ENCODE peak calls at places on chromosomes 11 and 22, in eight cellular contexts. O, K, G, L, D, P, N and Y are unnamed samples.

GRCh38 chr11:46275964-46276641 is 1.4 kb upstream of the CREB3L1 start:
- DNase-seq in K (no peak), L (no peak), N (no peak), P (no peak), G (no peak), D (no peak), O (no peak), Y (peak)

GRCh38 chr11:63873381-63873780 is 34.5 kb downstream of the MARK2 start:
- DNase-seq in N (no peak), P (no peak), K (no peak), L (no peak), D (no peak), O (no peak), G (no peak), Y (no peak)

GRCh38 chr11:10076458-10077141 is 217.4 kb downstream of the SBF2 start:
- DNase-seq in D (no peak), P (no peak), O (peak), K (peak), G (peak), L (peak), N (peak), Y (peak)

GRCh38 chr11:7321708-7322448 is 70.2 kb downstream of the SYT9 start:
- DNase-seq in N (no peak), K (no peak), D (no peak), G (no peak), P (no peak), L (no peak), O (no peak), Y (no peak)

GRCh38 chr22:36365020-36365411 is 22.8 kb downstream of the MYH9 start:
- DNase-seq in L (no peak), K (peak), G (peak), N (peak), P (peak), D (peak), O (peak), Y (peak)

GRCh38 chr22:48700566-48701295 is 1126.9 kb downstream of the BRD1 start:
- DNase-seq in D (no peak), K (no peak), N (no peak), P (no peak), O (no peak), L (no peak), G (no peak), Y (no peak)

GRCh38 chr11:99973993-99974392 is 713.1 kb upstream of the ARHGAP42 start:
- DNase-seq in G (no peak), O (peak), D (no peak), N (no peak), L (no peak), K (no peak), P (no peak), Y (peak)

GRCh38 chr11:91625495-91625894 is 599.1 kb upstream of the FAT3 start:
- DNase-seq in G (no peak), K (peak), L (peak), P (no peak), N (no peak), O (no peak), D (no peak), Y (no peak)

GRCh38 chr22:37639070-37639760 is at the start of gene SH3BP1:
- DNase-seq in O (no peak), K (peak), L (peak), G (peak), P (no peak), D (peak), N (peak), Y (peak)

GRCh38 chr11:128208329-128209220 is 378.8 kb downstream of the ETS1 start:
- DNase-seq in K (peak), G (no peak), D (peak), O (peak), N (no peak), P (peak), L (no peak), Y (no peak)

GRCh38 chr22:48569476-48570233 is 1258.0 kb downstream of the BRD1 start:
- DNase-seq in K (no peak), N (no peak), D (no peak), O (no peak), L (no peak), G (no peak), P (no peak), Y (no peak)

GRCh38 chr11:106076421-106076922 is 675 bp downstream of the KBTBD3 start:
- DNase-seq in D (peak), L (no peak), P (peak), O (no peak), G (no peak), K (no peak), N (peak), Y (no peak)

GRCh38 chr11:70915158-70915795 is 337.1 kb downstream of the SHANK2 start:
- DNase-seq in D (no peak), O (no peak), N (no peak), K (no peak), L (no peak), G (no peak), P (no peak), Y (no peak)

GRCh38 chr11:77075425-77075905 is 8.7 kb downstream of the CAPN5 start:
- DNase-seq in K (no peak), L (no peak), N (no peak), P (no peak), G (no peak), O (no peak), D (no peak), Y (peak)

GRCh38 chr22:17258015-17258827 is 39.0 kb upstream of the ADA2 start:
- DNase-seq in D (peak), N (peak), O (no peak), P (peak), K (peak), L (no peak), G (peak), Y (peak)

GRCh38 chr22:42994917-42995562 is 19.9 kb downstream of the PACSIN2 start:
- DNase-seq in L (no peak), N (no peak), G (peak), K (peak), O (peak), P (peak), D (peak), Y (peak)

GRCh38 chr11:75063732-75064314 is 32.9 kb downstream of the OR2AT4 start:
- DNase-seq in N (no peak), G (no peak), O (no peak), K (peak), P (no peak), D (no peak), L (no peak), Y (no peak)

GRCh38 chr11:18330921-18331320 is 8.6 kb downstream of the GTF2H1 start:
- DNase-seq in L (no peak), P (no peak), N (no peak), G (no peak), O (no peak), D (no peak), K (no peak), Y (no peak)

GRCh38 chr11:44600739-44601416 is 35.4 kb downstream of the CD82 start:
- DNase-seq in K (peak), D (no peak), L (no peak), N (peak), G (no peak), O (no peak), P (no peak), Y (no peak)

GRCh38 chr22:50275181-50276055 is 5.2 kb upstream of the MAPK11 start:
- DNase-seq in L (no peak), N (no peak), D (no peak), P (no peak), K (no peak), G (no peak), O (no peak), Y (no peak)

GRCh38 chr22:49554741-49555140 is 272.9 kb downstream of the BRD1 start:
- DNase-seq in L (no peak), O (no peak), G (no peak), K (no peak), D (no peak), P (no peak), N (no peak), Y (no peak)

GRCh38 chr11:87125257-87125656 is 87.5 kb downstream of the TMEM135 start:
- DNase-seq in O (peak), N (no peak), D (no peak), G (no peak), K (no peak), P (no peak), L (no peak), Y (no peak)

GRCh38 chr22:32378703-32379272 is 21.1 kb downstream of the RFPL3 start:
- DNase-seq in N (peak), P (no peak), G (no peak), K (peak), O (peak), D (no peak), L (peak), Y (peak)

GRCh38 chr11:47912843-47913437 is 64.8 kb upstream of the NUP160 start:
- DNase-seq in O (peak), K (no peak), P (no peak), G (no peak), D (no peak), N (no peak), L (no peak), Y (no peak)

DNA sequence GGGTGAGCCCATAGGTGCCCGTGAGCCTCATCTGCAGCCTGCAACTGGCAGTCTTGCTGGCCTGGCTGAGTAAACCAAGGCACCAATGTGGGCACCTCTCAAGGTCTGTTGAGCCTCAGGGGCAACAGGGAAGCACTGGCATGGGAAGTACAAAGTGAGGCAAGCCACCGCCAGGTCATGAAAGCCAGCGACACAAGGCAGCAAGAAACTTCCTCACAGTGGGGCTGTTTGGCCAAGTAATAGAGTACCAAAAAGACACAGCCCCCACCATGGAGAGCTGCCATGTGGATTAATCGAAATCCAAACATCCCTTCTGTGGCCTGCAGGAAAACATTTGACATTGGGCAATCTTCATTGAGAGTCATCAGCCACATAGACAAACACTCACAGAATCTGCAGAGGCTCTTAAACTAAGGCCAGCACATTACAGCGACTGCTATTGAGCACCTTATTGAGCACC is 43.6 kb upstream of the FIBIN start:
- DNase-seq in P (no peak), G (no peak), L (no peak), N (no peak), O (no peak), D (no peak), K (peak), Y (no peak)
- TF ChIP-seq CTCF in P (no peak), G (no peak), L (no peak), N (no peak), O (no peak), D (no peak), K (no peak), Y (no peak)

GRCh38 chr11:67372232-67372992 is 986 bp downstream of the CLCF1 start:
- DNase-seq in P (no peak), N (peak), D (peak), G (no peak), K (no peak), L (no peak), O (no peak), Y (peak)

GRCh38 chr11:67371199-67371548 is 2.2 kb downstream of the CLCF1 start:
- DNase-seq in L (no peak), O (no peak), P (no peak), K (no peak), G (no peak), D (no peak), N (no peak), Y (no peak)

GRCh38 chr11:67370351-67371076 is 2.9 kb downstream of the CLCF1 start:
- DNase-seq in G (no peak), D (peak), N (peak), O (no peak), K (peak), P (no peak), L (no peak), Y (no peak)

GRCh38 chr11:67372993-67373915 is at the start of gene CLCF1:
- DNase-seq in N (peak), D (peak), K (peak), P (no peak), G (peak), O (peak), L (peak), Y (peak)

DNA sequence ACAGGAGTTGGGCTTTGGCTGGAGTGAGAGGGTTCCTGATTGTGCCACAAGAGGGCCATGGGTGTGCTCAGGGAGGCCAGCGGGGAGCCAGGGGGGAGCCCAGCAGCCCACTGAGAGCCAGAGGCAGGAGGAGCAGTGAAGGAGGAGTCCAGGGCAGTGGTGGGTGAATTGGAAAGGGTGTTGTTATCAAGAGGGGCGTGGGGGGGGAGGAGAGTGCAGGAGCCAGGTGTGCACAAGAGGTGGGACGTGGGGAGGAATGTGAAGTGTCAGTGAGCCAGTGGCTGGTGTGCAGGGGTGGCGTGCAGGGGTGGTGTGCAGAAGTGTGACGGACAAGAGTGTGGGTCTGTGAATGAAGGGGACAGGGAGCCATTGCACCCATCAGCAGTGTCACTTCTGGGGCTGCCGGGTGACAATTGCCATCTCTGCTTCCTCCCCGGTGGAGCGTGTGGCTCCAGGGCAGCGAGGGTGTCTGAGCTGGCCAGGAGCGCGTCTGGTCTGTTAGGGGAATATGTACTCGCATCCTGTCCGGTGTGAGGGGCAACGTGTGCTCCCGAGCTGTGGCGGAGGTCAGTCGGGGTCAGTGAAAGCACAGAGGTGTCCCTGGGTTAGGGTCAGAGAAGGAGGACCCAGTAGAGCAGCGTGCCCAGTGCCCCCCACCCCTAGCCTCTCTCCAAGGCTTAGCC is 1.7 kb downstream of the CLCF1 start:
- DNase-seq in K (peak), N (peak), G (peak), O (peak), D (peak), L (peak), P (no peak), Y (peak)
- TF ChIP-seq CTCF in K (peak), N (peak), G (peak), O (peak), D (peak), L (no peak), P (no peak), Y (peak)

GRCh38 chr11:58330861-58331260 is 28.0 kb downstream of the OR5B17 start:
- DNase-seq in K (no peak), G (no peak), P (no peak), L (no peak), D (no peak), N (no peak), O (no peak), Y (no peak)
- TF ChIP-seq CTCF in K (no peak), G (no peak), P (no peak), L (no peak), D (no peak), N (no peak), O (no peak), Y (no peak)

GRCh38 chr11:78613053-78613813 is 38.6 kb upstream of the NARS2 start:
- DNase-seq in D (no peak), L (no peak), P (no peak), O (no peak), G (no peak), K (no peak), N (no peak), Y (no peak)

GRCh38 chr11:78620159-78620558 is 45.5 kb upstream of the NARS2 start:
- DNase-seq in G (no peak), P (no peak), N (no peak), O (no peak), D (no peak), L (no peak), K (no peak), Y (no peak)

DNA sequence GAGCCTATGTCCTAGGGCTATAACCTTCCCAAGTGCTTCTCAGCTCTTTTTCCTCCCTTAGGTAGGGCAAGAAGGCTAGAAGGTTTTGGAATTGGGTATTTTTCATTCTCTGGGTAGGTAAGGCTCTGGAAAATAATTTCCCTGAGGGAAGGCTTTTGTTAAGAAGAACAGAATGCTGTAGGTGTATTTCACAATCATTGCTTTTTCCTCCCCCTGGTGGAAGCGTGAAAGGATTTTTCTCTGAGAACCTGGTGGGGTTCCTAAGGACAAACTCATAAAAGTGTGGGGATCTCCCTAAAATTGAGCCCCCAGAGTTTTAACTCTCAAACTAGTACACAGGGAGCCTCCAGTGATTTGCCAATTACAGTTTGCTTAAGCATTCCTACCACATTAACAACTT is 41.1 kb upstream of the NARS2 start:
- DNase-seq in D (no peak), K (no peak), N (no peak), O (no peak), P (no peak), L (no peak), G (no peak), Y (peak)
- TF ChIP-seq CTCF in D (no peak), K (no peak), N (no peak), O (no peak), P (no peak), L (no peak), G (no peak), Y (peak)

GRCh38 chr22:44326549-44326881 is 13.8 kb upstream of the SHISAL1 start:
- DNase-seq in N (no peak), D (no peak), P (no peak), O (no peak), K (no peak), G (no peak), L (no peak), Y (no peak)

GRCh38 chr22:44329179-44329796 is 16.5 kb upstream of the SHISAL1 start:
- DNase-seq in L (no peak), N (no peak), O (no peak), G (peak), K (no peak), D (no peak), P (no peak), Y (no peak)

GRCh38 chr22:44328326-44328725 is 15.6 kb upstream of the SHISAL1 start:
- DNase-seq in O (no peak), L (no peak), P (no peak), D (no peak), N (no peak), K (no peak), G (no peak), Y (no peak)

GRCh38 chr22:44328762-44329161 is 16.0 kb upstream of the SHISAL1 start:
- DNase-seq in K (no peak), G (no peak), P (no peak), O (no peak), D (no peak), L (no peak), N (no peak), Y (no peak)

DNA sequence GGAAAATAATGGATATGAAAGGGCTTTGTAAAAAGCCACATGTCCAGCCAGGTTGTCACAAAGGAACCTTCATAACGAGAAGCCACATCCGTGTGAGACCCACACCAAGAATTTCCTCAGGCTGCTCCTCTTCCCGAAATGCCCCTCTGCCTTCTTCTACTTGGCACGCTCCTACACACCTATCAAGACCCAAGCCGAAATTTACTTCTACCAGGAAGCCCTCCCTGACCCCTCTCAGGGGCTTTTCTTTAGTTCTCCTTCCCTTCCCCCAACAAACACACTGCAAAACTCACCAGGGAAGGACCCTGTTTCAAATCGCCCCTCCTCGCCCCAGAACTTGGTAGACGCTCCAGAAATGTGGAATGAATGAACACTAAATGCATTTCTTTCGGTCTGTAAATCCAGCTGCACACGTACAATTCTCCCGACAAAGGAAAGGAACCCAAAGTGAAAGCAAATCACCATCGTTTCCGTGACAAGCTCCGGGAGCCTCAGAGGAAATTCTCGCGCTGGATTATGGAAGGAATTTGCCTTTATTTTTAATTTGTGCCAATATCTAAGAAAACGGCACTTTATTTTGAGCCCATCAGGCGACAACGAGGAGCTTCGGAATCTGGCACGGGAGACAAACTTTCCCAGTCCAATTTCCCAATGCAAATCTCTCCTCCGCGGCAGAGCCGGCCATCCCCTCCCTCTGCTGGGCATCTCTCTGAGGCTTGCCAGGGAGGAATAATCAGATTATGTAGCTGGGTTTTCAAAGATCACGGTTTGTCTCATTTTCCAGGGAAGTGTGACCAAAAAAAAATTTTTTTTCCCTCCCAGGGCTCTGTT is 13.2 kb upstream of the SHISAL1 start:
- DNase-seq in D (no peak), P (no peak), G (no peak), N (no peak), K (peak), O (no peak), L (no peak), Y (no peak)
- TF ChIP-seq CTCF in D (peak), P (no peak), G (no peak), N (no peak), K (peak), O (no peak), L (no peak), Y (no peak)